ENCODE peak calls at places on chromosomes 13 and 19, in five cellular contexts. H is heart right ventricle, Y is neural progenitor cell, C is GM23338, M is psoas muscle. K is an unnamed sample. For H3K4me1, the result is how much of the 10 kb centered on the place peaks cover.

GRCh38 chr19:752652-753517 is 2.0 kb downstream of the MISP start:
- DNase-seq in H (no peak), Y (no peak), C (no peak), M (peak), K (peak)

GRCh38 chr19:18408053-18408476 is 10.6 kb upstream of the LRRC25 start:
- DNase-seq in H (peak), Y (peak), C (peak), M (peak), K (no peak)

GRCh38 chr19:50921391-50922315 is 10.5 kb upstream of the KLK4 start:
- DNase-seq in H (no peak), Y (peak), C (peak), M (no peak), K (peak)

GRCh38 chr19:5804516-5805464 is at the start of gene NRTN:
- DNase-seq in H (no peak), Y (peak), C (peak), M (no peak), K (peak)

GRCh38 chr13:64529874-64530485 is 2700.2 kb downstream of the PCDH9 start:
- DNase-seq in H (no peak), Y (peak), C (peak), M (no peak), K (peak)

GRCh38 chr13:78190296-78190695 is 271.7 kb upstream of the EDNRB start:
- DNase-seq in H (no peak), Y (no peak), C (no peak), M (no peak), K (no peak)

GRCh38 chr13:106523566-106523965 is 11.9 kb downstream of the EFNB2 start:
- DNase-seq in H (no peak), Y (no peak), C (no peak), M (no peak), K (no peak)

GRCh38 chr19:34432797-34433196 is 4.6 kb downstream of the UBA2 start:
- DNase-seq in H (peak), Y (no peak), C (peak), M (no peak), K (no peak)

GRCh38 chr19:54532528-54532927 is 29.9 kb downstream of the LAIR2 start:
- DNase-seq in H (no peak), Y (no peak), C (no peak), M (no peak), K (no peak)

GRCh38 chr13:109652536-109652935 is 133.8 kb downstream of the IRS2 start:
- DNase-seq in H (no peak), Y (no peak), C (no peak), M (no peak), K (no peak)

GRCh38 chr13:110913322-110913721 is 1.5 kb downstream of the ANKRD10 start:
- DNase-seq in H (no peak), Y (peak), C (no peak), M (no peak), K (peak)

GRCh38 chr13:108609353-108609752 is 20.1 kb upstream of the MYO16 start:
- DNase-seq in H (no peak), Y (peak), C (peak), M (no peak), K (no peak)

GRCh38 chr13:45280751-45281634 is 60.0 kb downstream of the TPT1 start:
- DNase-seq in H (peak), Y (peak), C (peak), M (peak), K (peak)

GRCh38 chr19:38155453-38155852 is 68.6 kb downstream of the DPF1 start:
- DNase-seq in H (no peak), Y (peak), C (peak), M (no peak), K (no peak)

GRCh38 chr13:103794526-103794925 is 728.3 kb upstream of the SLC10A2 start:
- DNase-seq in H (no peak), Y (peak), C (peak), M (no peak), K (no peak)

GRCh38 chr13:46778879-46779278 is 18.1 kb downstream of the ESD start:
- DNase-seq in H (no peak), Y (no peak), C (no peak), M (no peak), K (no peak)

GRCh38 chr19:42831221-42832019 is 48.1 kb downstream of the PSG1 start:
- DNase-seq in H (no peak), Y (no peak), C (no peak), M (no peak), K (peak)

GRCh38 chr19:39237200-39238184 is 7.3 kb downstream of the IFNL3 start:
- DNase-seq in H (no peak), Y (no peak), C (peak), M (no peak), K (no peak)

GRCh38 chr13:22592515-22592914 is 588.3 kb upstream of the SGCG start:
- DNase-seq in H (no peak), Y (no peak), C (no peak), M (no peak), K (no peak)

GRCh38 chr13:30138511-30138910 is 168.8 kb downstream of the KATNAL1 start:
- DNase-seq in H (no peak), Y (no peak), C (no peak), M (no peak), K (no peak)

GRCh38 chr19:44741841-44742352 is 6.6 kb upstream of the BCL3 start:
- DNase-seq in H (peak), Y (peak), C (no peak), M (peak), K (peak)

GRCh38 chr13:83815598-83815997 is 66.7 kb downstream of the SLITRK1 start:
- DNase-seq in H (no peak), Y (peak), C (peak), M (no peak), K (no peak)

GRCh38 chr13:113651511-113652403 is 6.2 kb downstream of the ATP4B start:
- DNase-seq in H (no peak), Y (no peak), C (no peak), M (peak), K (no peak)

GRCh38 chr19:1264801-1265610 is 4.1 kb upstream of the CIRBP start:
- DNase-seq in H (peak), Y (peak), C (peak), M (peak), K (peak)

GRCh38 chr19:17311455-17312248 is 2.3 kb downstream of the DDA1 start:
- DNase-seq in H (no peak), Y (no peak), C (no peak), M (no peak), K (peak)

GRCh38 chr13:60226507-60226906 is 62.8 kb upstream of the DIAPH3 start:
- DNase-seq in H (no peak), Y (peak), C (peak), M (no peak), K (no peak)

GRCh38 chr19:55454787-55455243 is 6.6 kb downstream of the ISOC2 start:
- DNase-seq in H (peak), Y (peak), C (peak), M (no peak), K (no peak)

GRCh38 chr19:15110418-15110815 is 3.2 kb downstream of the SYDE1 start:
- DNase-seq in H (no peak), Y (no peak), C (no peak), M (no peak), K (no peak)
- H3K27ac ChIP-seq in H (no peak), Y (no peak), C (no peak), M (no peak), K (no peak)

DNA sequence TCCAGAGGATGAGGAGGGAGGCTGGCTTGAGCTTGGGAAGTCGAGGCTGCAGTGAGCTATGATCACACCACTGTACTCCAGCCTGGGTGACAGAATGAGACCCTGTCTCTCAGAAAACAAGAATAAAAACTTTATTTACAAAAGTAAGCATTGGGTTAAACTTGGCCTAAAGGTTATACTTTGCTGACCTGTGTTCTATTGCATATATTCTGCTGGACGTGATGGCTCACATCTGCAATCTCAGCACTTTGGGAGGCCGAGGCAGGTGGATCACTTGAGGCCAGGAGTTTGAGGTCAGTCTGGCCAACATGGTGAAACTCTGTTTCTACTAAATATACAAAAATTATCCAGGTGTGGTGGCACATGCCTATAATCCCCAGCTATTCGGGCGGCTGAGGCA is 6.6 kb upstream of the ARHGEF18 start:
- DNase-seq in H (no peak), Y (no peak), C (no peak), M (no peak), K (no peak)
- H3K4me1 ChIP-seq in H (under half), Y (under half), C (under half), M (under half), K (under half)

DNA sequence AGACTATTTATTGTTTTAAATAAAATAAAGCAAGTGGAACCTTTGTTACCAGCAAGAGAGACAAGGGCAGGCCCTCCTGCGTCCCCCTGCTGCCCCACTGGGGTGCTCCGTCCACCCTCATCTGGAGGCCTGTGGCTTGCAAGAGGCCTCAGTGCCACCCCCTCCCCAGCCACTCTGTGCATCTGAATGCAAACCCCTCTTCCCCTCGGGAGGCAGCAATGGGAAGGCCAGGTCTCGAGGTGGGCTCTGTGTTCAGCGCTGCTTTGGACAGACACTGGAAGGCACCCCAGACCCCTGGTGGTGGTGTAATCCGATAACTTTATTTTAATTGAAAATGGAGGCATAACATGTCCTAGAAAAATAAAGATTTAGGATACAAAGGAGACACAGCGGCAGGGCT is 4.6 kb downstream of the SIX5 start:
- DNase-seq in H (no peak), Y (peak), C (peak), M (no peak), K (no peak)
- H3K27ac ChIP-seq in H (peak), Y (no peak), C (peak), M (peak), K (no peak)

GRCh38 chr19:4136680-4137088 is 12.8 kb upstream of the MAP2K2 start:
- DNase-seq in H (no peak), Y (no peak), C (no peak), M (no peak), K (no peak)

GRCh38 chr19:4134351-4134750 is 10.4 kb upstream of the MAP2K2 start:
- DNase-seq in H (no peak), Y (no peak), C (no peak), M (no peak), K (no peak)

DNA sequence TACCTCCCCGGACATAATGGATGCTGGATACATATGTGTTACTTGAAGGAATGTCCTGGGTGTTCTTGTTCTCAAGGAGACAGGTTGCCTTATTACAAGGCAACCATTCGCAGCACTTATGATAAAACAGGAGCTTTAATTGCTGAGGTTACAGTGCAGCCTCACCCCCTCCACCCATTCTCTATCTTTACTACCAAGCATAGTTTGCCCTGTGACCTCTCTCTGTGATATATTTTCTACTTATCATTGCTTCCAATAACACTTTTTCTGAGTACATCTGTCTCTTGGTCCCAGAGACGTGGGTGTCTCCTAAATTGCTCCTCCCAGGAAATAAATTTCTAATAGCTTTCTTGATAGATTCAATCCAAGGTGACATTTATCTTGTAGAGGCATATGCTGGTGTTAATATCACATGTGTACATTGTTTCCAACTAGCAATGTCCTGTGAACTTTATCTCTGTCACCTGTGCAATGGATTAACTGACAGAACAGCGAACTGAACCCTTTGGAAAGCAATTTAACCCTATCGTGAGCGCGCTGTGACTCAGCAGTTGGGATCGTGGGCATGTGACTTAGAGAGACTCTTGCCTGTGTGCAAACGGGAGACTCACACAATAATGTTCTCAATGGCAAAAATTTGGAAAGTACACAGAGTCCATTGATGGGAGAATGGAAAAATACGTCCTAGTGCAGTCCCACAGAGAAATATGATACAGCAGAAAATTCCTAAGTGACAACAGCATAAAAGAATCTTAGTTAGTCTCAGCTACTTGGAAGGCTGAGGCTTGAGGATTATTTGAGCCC is 6.9 kb upstream of the MAP2K2 start:
- DNase-seq in H (no peak), Y (no peak), C (no peak), M (no peak), K (no peak)
- H3K4me1 ChIP-seq in H (under half), Y (under half), C (under half), M (under half), K (under half)

GRCh38 chr13:52006491-52007245 is 4.6 kb downstream of the ATP7B start:
- DNase-seq in H (no peak), Y (no peak), C (no peak), M (no peak), K (no peak)
- H3K27ac ChIP-seq in H (no peak), Y (no peak), C (no peak), M (no peak), K (no peak)

DNA sequence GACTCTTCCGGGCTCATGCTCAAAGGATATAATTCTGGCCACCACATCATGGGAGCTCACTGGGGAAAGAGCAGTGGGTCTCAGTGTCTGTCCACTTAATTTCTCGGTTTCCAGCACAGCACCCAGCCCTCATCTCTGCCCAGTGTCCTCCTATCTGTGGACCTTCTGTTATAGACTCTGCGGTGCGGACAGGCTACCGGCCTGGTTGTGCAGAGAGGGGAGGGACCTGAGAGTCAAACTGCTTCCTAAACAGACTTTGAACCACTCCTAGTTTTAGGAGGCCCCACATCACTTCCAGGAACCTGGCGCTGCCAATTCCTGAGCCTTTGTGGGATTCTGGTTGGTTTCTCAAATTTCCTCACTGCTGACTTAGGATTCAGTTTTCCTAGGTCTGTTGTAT is 59.8 kb upstream of the MED4 start:
- DNase-seq in H (no peak), Y (no peak), C (no peak), M (no peak), K (no peak)
- H3K4me1 ChIP-seq in H (half or more), Y (under half), C (under half), M (under half), K (under half)

GRCh38 chr19:13066933-13067831 is 35.5 kb downstream of the LYL1 start:
- DNase-seq in H (no peak), Y (no peak), C (no peak), M (peak), K (no peak)
- H3K27ac ChIP-seq in H (peak), Y (no peak), C (no peak), M (peak), K (no peak)

GRCh38 chr13:95025116-95025515 is 276.1 kb downstream of the ABCC4 start:
- DNase-seq in H (no peak), Y (no peak), C (no peak), M (no peak), K (no peak)
- H3K4me1 ChIP-seq in H (under half), Y (under half), C (under half), M (under half), K (under half)

GRCh38 chr19:35937345-35938281 is 1.4 kb downstream of the LRFN3 start:
- DNase-seq in H (no peak), Y (no peak), C (no peak), M (no peak), K (no peak)
- H3K27ac ChIP-seq in H (peak), Y (no peak), C (no peak), M (peak), K (no peak)

GRCh38 chr19:2387367-2388288 is 27.6 kb downstream of the TMPRSS9 start:
- DNase-seq in H (no peak), Y (no peak), C (no peak), M (no peak), K (no peak)
- H3K4me1 ChIP-seq in H (under half), Y (under half), C (under half), M (under half), K (under half)